ENCODE peak calls at places on chromosomes 12 and 14, in ten cellular contexts. M, R, G, S, H, A, P, F, N and D are unnamed samples.
A peak's percentile ranks its signal among the peaks of the same experiment; 100 is the strongest.

GRCh38 chr12:79444089-79444488 is 246.7 kb downstream of the PAWR start:
- DNase-seq in M (peak; percentile 39), R (no peak), G (peak; percentile 48), S (no peak), H (no peak), A (peak; percentile 78), P (peak; percentile 57), F (no peak), N (no peak), D (no peak)

GRCh38 chr12:77238368-77238767 is 173.0 kb upstream of the E2F7 start:
- DNase-seq in M (no peak), R (no peak), G (no peak), S (no peak), H (no peak), A (no peak), P (no peak), F (no peak), N (no peak), D (no peak)

GRCh38 chr14:32980178-32980886 is 41.7 kb downstream of the NPAS3 start:
- DNase-seq in M (no peak), R (no peak), G (no peak), S (no peak), H (no peak), A (no peak), P (peak; percentile 79), F (no peak), N (no peak), D (no peak)

GRCh38 chr14:20630340-20631022 is 11.0 kb downstream of the OR6S1 start:
- DNase-seq in M (peak; percentile 67), R (no peak), G (peak; percentile 85), S (no peak), H (no peak), A (peak; percentile 53), P (peak; percentile 72), F (peak; percentile 83), N (no peak), D (no peak)

GRCh38 chr14:101473045-101473729 is 88.1 kb upstream of the DIO3 start:
- DNase-seq in M (no peak), R (no peak), G (no peak), S (no peak), H (no peak), A (no peak), P (no peak), F (no peak), N (no peak), D (no peak)

GRCh38 chr14:95547272-95547625 is 12.4 kb downstream of the GLRX5 start:
- DNase-seq in M (no peak), R (no peak), G (no peak), S (no peak), H (no peak), A (no peak), P (no peak), F (no peak), N (no peak), D (no peak)

GRCh38 chr14:50997712-50998111 is 53.4 kb upstream of the PYGL start:
- DNase-seq in M (no peak), R (no peak), G (no peak), S (no peak), H (no peak), A (no peak), P (no peak), F (no peak), N (no peak), D (no peak)

GRCh38 chr12:89067436-89067835 is 284.9 kb downstream of the DUSP6 start:
- DNase-seq in M (no peak), R (no peak), G (peak; percentile 96), S (no peak), H (no peak), A (peak; percentile 94), P (no peak), F (peak; percentile 42), N (no peak), D (no peak)

GRCh38 chr12:106127289-106128126 is 11.2 kb downstream of the NUAK1 start:
- DNase-seq in M (no peak), R (no peak), G (peak; percentile 33), S (no peak), H (no peak), A (peak; percentile 27), P (no peak), F (no peak), N (no peak), D (no peak)

GRCh38 chr12:65911321-65911720 is 87.0 kb downstream of the HMGA2 start:
- DNase-seq in M (no peak), R (no peak), G (peak; percentile 40), S (no peak), H (no peak), A (peak; percentile 80), P (peak; percentile 73), F (no peak), N (peak; percentile 60), D (no peak)

GRCh38 chr12:92571169-92571568 is 131.6 kb upstream of the PLEKHG7 start:
- DNase-seq in M (no peak), R (no peak), G (no peak), S (no peak), H (no peak), A (no peak), P (no peak), F (no peak), N (no peak), D (no peak)

GRCh38 chr12:92574911-92575570 is 127.7 kb upstream of the PLEKHG7 start:
- DNase-seq in M (no peak), R (no peak), G (no peak), S (no peak), H (no peak), A (no peak), P (no peak), F (no peak), N (no peak), D (no peak)

GRCh38 chr12:92573104-92573503 is 129.7 kb upstream of the PLEKHG7 start:
- DNase-seq in M (no peak), R (no peak), G (peak; percentile 71), S (no peak), H (no peak), A (no peak), P (no peak), F (no peak), N (no peak), D (no peak)

GRCh38 chr12:92571844-92572543 is 130.8 kb upstream of the PLEKHG7 start:
- DNase-seq in M (no peak), R (no peak), G (no peak), S (no peak), H (no peak), A (no peak), P (no peak), F (no peak), N (no peak), D (no peak)

DNA sequence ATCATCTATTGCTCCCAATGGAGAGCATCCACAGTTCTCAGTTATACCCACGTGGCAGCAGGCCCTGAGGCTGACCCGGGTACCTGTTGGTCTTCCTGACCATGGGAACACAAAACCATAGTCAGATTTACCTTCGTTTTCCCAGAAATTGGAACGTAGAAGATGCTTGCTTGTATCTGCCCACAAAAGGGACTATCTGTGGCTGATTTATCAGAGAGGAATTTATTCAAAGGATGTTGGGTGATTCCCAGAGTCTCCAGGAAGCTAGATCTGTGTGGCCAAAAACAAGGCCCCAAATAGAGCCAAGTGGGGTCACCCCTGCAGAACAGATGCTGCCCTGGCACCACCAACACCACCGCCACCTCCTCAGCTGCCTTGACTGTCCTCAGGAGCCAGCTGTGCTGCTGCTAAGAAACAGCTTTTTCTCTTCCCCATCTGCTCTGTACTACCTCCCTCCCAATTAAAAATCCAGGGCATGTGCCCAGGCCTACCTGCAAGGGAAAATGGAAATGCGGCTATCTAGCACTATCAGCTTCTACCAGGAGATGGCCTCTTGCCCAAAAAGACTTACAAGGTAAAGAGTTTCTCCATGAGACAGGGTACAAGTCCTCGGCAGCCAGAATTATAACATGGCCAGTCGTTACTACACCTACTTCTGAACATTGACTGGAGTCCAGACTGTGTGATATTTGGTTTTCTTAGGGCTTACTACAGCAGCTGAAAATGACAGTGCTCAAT is 128.6 kb upstream of the PLEKHG7 start:
- DNase-seq in M (no peak), R (no peak), G (peak; percentile 69), S (no peak), H (no peak), A (peak; percentile 41), P (peak; percentile 7), F (no peak), N (no peak), D (no peak)
- TF ChIP-seq CTCF in M (peak; percentile 33), R (peak; percentile 45), G (peak; percentile 70), S (no peak), H (no peak), A (peak; percentile 16), P (peak; percentile 33), F (peak; percentile 62), N (no peak), D (peak; percentile 8)

DNA sequence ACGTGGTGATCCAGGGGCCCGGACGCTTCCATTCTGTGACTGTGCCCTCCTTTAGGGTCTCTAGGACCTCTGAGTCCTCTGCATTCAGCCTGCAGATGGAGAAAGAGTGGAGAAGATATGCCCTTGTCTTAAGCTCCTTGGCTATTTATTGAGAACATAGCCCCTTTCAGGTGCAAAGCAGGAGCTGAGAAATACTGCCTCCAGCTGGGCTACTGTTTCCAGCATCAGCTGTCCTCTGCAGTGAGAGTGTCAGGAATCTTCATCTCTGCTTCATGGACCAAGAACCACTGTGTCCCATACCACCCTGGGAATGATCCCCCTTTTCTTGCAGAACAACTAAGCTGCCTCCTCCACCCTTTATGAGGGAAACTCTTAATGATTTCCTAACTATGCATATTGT is 47.8 kb upstream of the CEP83 start:
- DNase-seq in M (no peak), R (no peak), G (no peak), S (no peak), H (no peak), A (no peak), P (no peak), F (no peak), N (no peak), D (no peak)
- TF ChIP-seq CTCF in M (no peak), R (no peak), G (no peak), S (no peak), H (no peak), A (no peak), P (no peak), F (no peak), N (no peak), D (no peak)

GRCh38 chr14:57933363-57933762 is 67.5 kb upstream of the SLC35F4 start:
- DNase-seq in M (no peak), R (no peak), G (peak; percentile 37), S (no peak), H (no peak), A (no peak), P (no peak), F (no peak), N (no peak), D (no peak)

GRCh38 chr14:57928732-57929131 is 62.8 kb upstream of the SLC35F4 start:
- DNase-seq in M (no peak), R (no peak), G (no peak), S (no peak), H (no peak), A (no peak), P (no peak), F (no peak), N (no peak), D (no peak)

GRCh38 chr14:57930241-57930975 is 64.5 kb upstream of the SLC35F4 start:
- DNase-seq in M (no peak), R (no peak), G (no peak), S (no peak), H (no peak), A (no peak), P (no peak), F (no peak), N (no peak), D (no peak)
- TF ChIP-seq CTCF in M (no peak), R (no peak), G (no peak), S (no peak), H (no peak), A (no peak), P (no peak), F (no peak), N (no peak), D (no peak)

GRCh38 chr14:24426150-24426911 is 3.1 kb downstream of the CBLN3 start:
- DNase-seq in M (no peak), R (no peak), G (peak; percentile 37), S (no peak), H (no peak), A (no peak), P (no peak), F (no peak), N (no peak), D (no peak)
- TF ChIP-seq CTCF in M (no peak), R (no peak), G (no peak), S (no peak), H (no peak), A (no peak), P (no peak), F (no peak), N (no peak), D (no peak)